ENCODE peak calls at places on chromosome 14, in eight cellular contexts. H, X, L, U, W, V, F and S are unnamed samples.

GRCh38 chr14:57714487-57714899 is 151.4 kb downstream of the SLC35F4 start:
- DNase-seq in X (no peak), U (no peak), V (peak; percentile 60), H (no peak), F (no peak), L (no peak), W (no peak), S (no peak)

GRCh38 chr14:45698462-45699134 is 445.6 kb upstream of the MIS18BP1 start:
- DNase-seq in H (peak; percentile 33), U (no peak), L (no peak), X (no peak), F (no peak), W (peak; percentile 42), V (no peak), S (peak; percentile 1)

GRCh38 chr14:77436042-77436441 is 12.7 kb upstream of the NOXRED1 start:
- DNase-seq in L (no peak), U (no peak), H (no peak), F (no peak), V (no peak), X (no peak), W (no peak), S (peak; percentile 12)

GRCh38 chr14:68373847-68374582 is 418.9 kb downstream of the ZFP36L1 start:
- DNase-seq in V (no peak), F (no peak), W (no peak), L (no peak), X (no peak), H (no peak), U (no peak), S (no peak)

GRCh38 chr14:77007975-77008421 is 20.5 kb downstream of the IRF2BPL start:
- DNase-seq in X (no peak), V (no peak), F (no peak), H (peak; percentile 55), W (no peak), U (no peak), L (no peak), S (no peak)

GRCh38 chr14:64684091-64684490 is 20.1 kb upstream of the PLEKHG3 start:
- DNase-seq in F (no peak), U (peak; percentile 53), H (peak; percentile 96), X (no peak), L (no peak), W (no peak), V (no peak), S (peak; percentile 51)

GRCh38 chr14:58637391-58638230 is at the start of gene DACT1:
- DNase-seq in U (peak; percentile 80), H (peak; percentile 81), V (peak; percentile 90), L (no peak), W (peak; percentile 21), X (no peak), F (peak; percentile 80), S (peak; percentile 82)

GRCh38 chr14:52124791-52125661 is 56.2 kb upstream of the NID2 start:
- DNase-seq in L (no peak), W (peak; percentile 12), V (peak; percentile 27), U (peak; percentile 84), X (peak; percentile 77), H (peak; percentile 72), F (no peak), S (peak; percentile 93)

GRCh38 chr14:94600148-94600545 is 12.0 kb upstream of the SERPINA3 start:
- DNase-seq in W (no peak), H (no peak), U (no peak), F (no peak), L (no peak), X (no peak), V (no peak), S (no peak)

GRCh38 chr14:61151276-61151675 is 129.9 kb downstream of the TMEM30B start:
- DNase-seq in H (no peak), V (no peak), W (no peak), X (no peak), L (no peak), U (no peak), F (no peak), S (peak; percentile 31)

GRCh38 chr14:74620497-74620921 is 8.5 kb upstream of the LTBP2 start:
- DNase-seq in V (no peak), F (peak; percentile 59), U (peak; percentile 87), X (peak; percentile 91), H (peak; percentile 87), L (no peak), W (no peak), S (peak; percentile 97)

GRCh38 chr14:27528328-27528727 is 930.5 kb upstream of the NOVA1 start:
- DNase-seq in U (peak; percentile 71), V (peak; percentile 62), W (peak; percentile 41), H (no peak), L (no peak), X (peak; percentile 26), F (no peak), S (peak; percentile 19)

GRCh38 chr14:71716371-71716770 is 215.9 kb upstream of the RGS6 start:
- DNase-seq in X (no peak), W (no peak), U (peak; percentile 68), F (no peak), V (no peak), L (no peak), H (peak; percentile 45), S (peak; percentile 55)

GRCh38 chr14:22691171-22691570 is 47.0 kb upstream of the OR6J1 start:
- DNase-seq in V (no peak), F (no peak), H (no peak), L (no peak), U (peak; percentile 66), X (peak; percentile 86), W (no peak), S (peak; percentile 86)